ENCODE peak calls at places on chromosomes 13 and 19, in ten cellular contexts. One of them, this sample, is unnamed.

GRCh38 chr19:46736544-46737274 is 9.1 kb upstream of the FKRP start:
- DNase-seq in SK-N-SH: no peak
- DNase-seq in GM10248: no peak
- DNase-seq in PC-9: peak
- DNase-seq in neural progenitor cell: peak
- DNase-seq in psoas muscle: peak
- DNase-seq in brain microvascular endothelial cell: no peak
- DNase-seq in AG04450: no peak
- DNase-seq in pancreas: no peak
- DNase-seq in vagina: no peak
- DNase-seq in this sample: no peak

GRCh38 chr13:97205971-97206370 is 16.2 kb upstream of the MBNL2 start:
- DNase-seq in SK-N-SH: no peak
- DNase-seq in GM10248: no peak
- DNase-seq in PC-9: no peak
- DNase-seq in neural progenitor cell: no peak
- DNase-seq in psoas muscle: no peak
- DNase-seq in brain microvascular endothelial cell: peak
- DNase-seq in AG04450: no peak
- DNase-seq in pancreas: no peak
- DNase-seq in vagina: no peak
- DNase-seq in this sample: no peak

GRCh38 chr19:34230833-34231232 is 23.5 kb upstream of the GARRE1 start:
- DNase-seq in SK-N-SH: no peak
- DNase-seq in GM10248: no peak
- DNase-seq in PC-9: no peak
- DNase-seq in neural progenitor cell: no peak
- DNase-seq in psoas muscle: no peak
- DNase-seq in brain microvascular endothelial cell: no peak
- DNase-seq in AG04450: no peak
- DNase-seq in pancreas: no peak
- DNase-seq in vagina: no peak
- DNase-seq in this sample: no peak

GRCh38 chr19:52734340-52734892 is 428 bp downstream of the ZNF611 start:
- DNase-seq in SK-N-SH: peak
- DNase-seq in GM10248: peak
- DNase-seq in PC-9: no peak
- DNase-seq in neural progenitor cell: peak
- DNase-seq in psoas muscle: peak
- DNase-seq in brain microvascular endothelial cell: peak
- DNase-seq in AG04450: no peak
- DNase-seq in pancreas: peak
- DNase-seq in vagina: no peak
- DNase-seq in this sample: peak

GRCh38 chr13:72677431-72677830 is 50.0 kb downstream of the MZT1 start:
- DNase-seq in SK-N-SH: peak
- DNase-seq in GM10248: no peak
- DNase-seq in PC-9: no peak
- DNase-seq in neural progenitor cell: no peak
- DNase-seq in psoas muscle: no peak
- DNase-seq in brain microvascular endothelial cell: peak
- DNase-seq in AG04450: no peak
- DNase-seq in pancreas: no peak
- DNase-seq in vagina: no peak
- DNase-seq in this sample: no peak

GRCh38 chr13:70189981-70190380 is 81.7 kb upstream of the KLHL1 start:
- DNase-seq in SK-N-SH: no peak
- DNase-seq in GM10248: no peak
- DNase-seq in PC-9: no peak
- DNase-seq in neural progenitor cell: peak
- DNase-seq in psoas muscle: no peak
- DNase-seq in brain microvascular endothelial cell: no peak
- DNase-seq in AG04450: no peak
- DNase-seq in pancreas: no peak
- DNase-seq in vagina: no peak
- DNase-seq in this sample: no peak

GRCh38 chr19:18379803-18380747 is 5.9 kb upstream of the GDF15 start:
- DNase-seq in SK-N-SH: no peak
- DNase-seq in GM10248: no peak
- DNase-seq in PC-9: peak
- DNase-seq in neural progenitor cell: no peak
- DNase-seq in psoas muscle: peak
- DNase-seq in brain microvascular endothelial cell: peak
- DNase-seq in AG04450: peak
- DNase-seq in pancreas: peak
- DNase-seq in vagina: peak
- DNase-seq in this sample: no peak

GRCh38 chr19:5269279-5269678 is 71.3 kb downstream of the PTPRS start:
- DNase-seq in SK-N-SH: no peak
- DNase-seq in GM10248: no peak
- DNase-seq in PC-9: no peak
- DNase-seq in neural progenitor cell: no peak
- DNase-seq in psoas muscle: peak
- DNase-seq in brain microvascular endothelial cell: no peak
- DNase-seq in AG04450: no peak
- DNase-seq in pancreas: no peak
- DNase-seq in vagina: no peak
- DNase-seq in this sample: no peak

GRCh38 chr19:49921871-49922755 is 6.9 kb upstream of the ATF5 start:
- DNase-seq in SK-N-SH: no peak
- DNase-seq in GM10248: no peak
- DNase-seq in PC-9: no peak
- DNase-seq in neural progenitor cell: no peak
- DNase-seq in psoas muscle: peak
- DNase-seq in brain microvascular endothelial cell: peak
- DNase-seq in AG04450: peak
- DNase-seq in pancreas: no peak
- DNase-seq in vagina: no peak
- DNase-seq in this sample: no peak

GRCh38 chr13:27607125-27607524 is 13.2 kb downstream of the LNX2 start:
- DNase-seq in SK-N-SH: no peak
- DNase-seq in GM10248: no peak
- DNase-seq in PC-9: peak
- DNase-seq in neural progenitor cell: no peak
- DNase-seq in psoas muscle: no peak
- DNase-seq in brain microvascular endothelial cell: peak
- DNase-seq in AG04450: peak
- DNase-seq in pancreas: no peak
- DNase-seq in vagina: no peak
- DNase-seq in this sample: no peak

GRCh38 chr19:1649706-1650626 is 2.4 kb downstream of the TCF3 start:
- DNase-seq in SK-N-SH: no peak
- DNase-seq in GM10248: no peak
- DNase-seq in PC-9: no peak
- DNase-seq in neural progenitor cell: no peak
- DNase-seq in psoas muscle: no peak
- DNase-seq in brain microvascular endothelial cell: no peak
- DNase-seq in AG04450: no peak
- DNase-seq in pancreas: no peak
- DNase-seq in vagina: no peak
- DNase-seq in this sample: no peak

GRCh38 chr19:1651061-1651547 is 1.3 kb downstream of the TCF3 start:
- DNase-seq in SK-N-SH: peak
- DNase-seq in GM10248: peak
- DNase-seq in PC-9: no peak
- DNase-seq in neural progenitor cell: peak
- DNase-seq in psoas muscle: no peak
- DNase-seq in brain microvascular endothelial cell: no peak
- DNase-seq in AG04450: no peak
- DNase-seq in pancreas: no peak
- DNase-seq in vagina: no peak
- DNase-seq in this sample: peak

GRCh38 chr19:1651548-1652394 is 644 bp downstream of the TCF3 start:
- DNase-seq in SK-N-SH: peak
- DNase-seq in GM10248: no peak
- DNase-seq in PC-9: no peak
- DNase-seq in neural progenitor cell: peak
- DNase-seq in psoas muscle: peak
- DNase-seq in brain microvascular endothelial cell: no peak
- DNase-seq in AG04450: no peak
- DNase-seq in pancreas: peak
- DNase-seq in vagina: no peak
- DNase-seq in this sample: no peak

GRCh38 chr19:1648926-1649541 is 3.4 kb downstream of the TCF3 start:
- DNase-seq in SK-N-SH: no peak
- DNase-seq in GM10248: no peak
- DNase-seq in PC-9: no peak
- DNase-seq in neural progenitor cell: no peak
- DNase-seq in psoas muscle: no peak
- DNase-seq in brain microvascular endothelial cell: no peak
- DNase-seq in AG04450: no peak
- DNase-seq in pancreas: no peak
- DNase-seq in vagina: no peak
- DNase-seq in this sample: peak

GRCh38 chr19:1650627-1651009 is 1.8 kb downstream of the TCF3 start:
- DNase-seq in SK-N-SH: peak
- DNase-seq in GM10248: no peak
- DNase-seq in PC-9: no peak
- DNase-seq in neural progenitor cell: peak
- DNase-seq in psoas muscle: no peak
- DNase-seq in brain microvascular endothelial cell: no peak
- DNase-seq in AG04450: no peak
- DNase-seq in pancreas: no peak
- DNase-seq in vagina: no peak
- DNase-seq in this sample: no peak
- TF ChIP-seq CTCF in SK-N-SH: peak
- TF ChIP-seq CTCF in GM10248: no peak
- TF ChIP-seq CTCF in PC-9: no peak
- TF ChIP-seq CTCF in neural progenitor cell: peak
- TF ChIP-seq CTCF in psoas muscle: no peak
- TF ChIP-seq CTCF in brain microvascular endothelial cell: peak
- TF ChIP-seq CTCF in AG04450: peak
- TF ChIP-seq CTCF in pancreas: no peak
- TF ChIP-seq CTCF in vagina: no peak
- TF ChIP-seq CTCF in this sample: no peak

DNA sequence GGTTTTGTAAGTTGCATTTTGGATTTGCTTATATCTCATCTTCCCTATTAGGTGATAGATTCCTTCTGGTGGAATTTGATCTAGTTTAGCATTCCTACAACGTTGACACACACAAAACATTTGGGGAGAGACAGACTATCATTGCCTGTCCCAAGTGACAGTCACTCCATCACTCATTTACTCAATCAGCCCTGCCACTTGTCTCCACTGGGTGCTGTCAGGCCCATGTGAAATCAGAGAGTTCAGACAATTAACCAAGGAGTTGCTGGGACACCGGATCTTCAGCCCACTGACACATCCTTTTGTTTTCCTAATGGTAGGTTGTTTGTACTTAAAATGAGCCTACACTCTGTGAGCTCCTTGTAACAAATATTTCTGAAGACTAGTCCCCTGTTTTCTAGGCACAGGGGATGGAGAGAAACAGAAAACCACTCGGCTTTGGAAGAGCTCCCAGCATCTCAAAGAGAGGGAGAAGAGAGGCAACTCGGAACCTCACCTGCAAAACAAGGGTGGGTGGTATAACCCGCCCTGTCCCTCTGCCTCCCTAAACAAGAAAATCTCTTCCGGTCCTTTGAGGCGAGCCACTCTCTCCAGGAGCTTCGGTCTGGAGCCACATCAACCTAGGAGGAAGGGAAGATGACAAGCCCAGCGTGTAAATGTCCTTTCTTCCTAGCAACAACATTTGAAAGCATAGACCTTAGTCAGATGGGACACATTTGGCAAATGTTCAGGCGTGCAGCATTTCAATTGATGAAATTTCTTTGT is 440.9 kb upstream of the KLF12 start:
- DNase-seq in SK-N-SH: peak
- DNase-seq in GM10248: no peak
- DNase-seq in PC-9: no peak
- DNase-seq in neural progenitor cell: no peak
- DNase-seq in psoas muscle: no peak
- DNase-seq in brain microvascular endothelial cell: no peak
- DNase-seq in AG04450: no peak
- DNase-seq in pancreas: no peak
- DNase-seq in vagina: no peak
- DNase-seq in this sample: no peak
- TF ChIP-seq CTCF in SK-N-SH: no peak
- TF ChIP-seq CTCF in GM10248: no peak
- TF ChIP-seq CTCF in PC-9: no peak
- TF ChIP-seq CTCF in neural progenitor cell: peak
- TF ChIP-seq CTCF in psoas muscle: no peak
- TF ChIP-seq CTCF in brain microvascular endothelial cell: peak
- TF ChIP-seq CTCF in AG04450: no peak
- TF ChIP-seq CTCF in pancreas: no peak
- TF ChIP-seq CTCF in vagina: no peak
- TF ChIP-seq CTCF in this sample: no peak

DNA sequence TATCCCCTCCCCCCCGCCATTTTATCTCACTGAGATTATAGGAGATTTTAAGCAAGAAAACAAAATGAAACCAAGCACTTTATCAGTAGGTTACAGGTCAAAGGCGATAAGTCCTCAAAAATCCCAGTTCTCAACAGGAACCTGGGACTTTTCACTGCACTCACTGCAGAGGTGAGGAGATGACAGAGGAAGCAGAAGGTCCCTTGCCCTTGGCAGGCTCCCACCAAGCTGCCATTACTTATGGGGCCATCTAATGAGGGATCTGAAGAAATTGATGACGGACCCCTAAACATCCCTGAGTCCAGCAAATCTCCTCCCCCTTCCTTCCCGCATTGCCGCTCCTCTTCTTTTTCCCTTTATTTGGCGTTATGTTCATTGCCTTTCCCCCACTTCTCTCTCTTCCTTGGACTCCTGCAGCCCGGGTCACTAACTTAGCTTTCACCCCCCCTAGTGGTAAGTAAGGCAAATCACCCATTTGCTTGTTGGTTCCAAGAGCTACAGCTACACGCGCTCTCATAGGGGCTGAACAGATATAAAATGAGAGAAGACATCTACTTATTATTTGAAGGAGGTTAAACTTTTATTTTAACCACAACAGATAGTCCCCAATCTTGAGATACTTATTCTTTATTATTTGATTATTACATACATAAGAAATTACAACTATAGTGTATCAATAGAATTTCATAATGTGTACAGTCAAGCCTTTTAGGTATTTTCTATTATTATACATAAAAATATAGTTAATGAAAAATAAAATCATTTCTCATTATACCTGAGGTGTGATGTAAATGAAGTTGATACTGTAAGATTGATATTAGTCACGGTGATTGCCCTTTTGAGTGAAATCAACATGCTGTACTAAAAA is 52.0 kb upstream of the ARGLU1 start:
- DNase-seq in SK-N-SH: peak
- DNase-seq in GM10248: peak
- DNase-seq in PC-9: peak
- DNase-seq in neural progenitor cell: peak
- DNase-seq in psoas muscle: no peak
- DNase-seq in brain microvascular endothelial cell: peak
- DNase-seq in AG04450: peak
- DNase-seq in pancreas: peak
- DNase-seq in vagina: peak
- DNase-seq in this sample: peak
- TF ChIP-seq CTCF in SK-N-SH: peak
- TF ChIP-seq CTCF in GM10248: peak
- TF ChIP-seq CTCF in PC-9: peak
- TF ChIP-seq CTCF in neural progenitor cell: peak
- TF ChIP-seq CTCF in psoas muscle: peak
- TF ChIP-seq CTCF in brain microvascular endothelial cell: peak
- TF ChIP-seq CTCF in AG04450: peak
- TF ChIP-seq CTCF in pancreas: peak
- TF ChIP-seq CTCF in vagina: peak
- TF ChIP-seq CTCF in this sample: peak

GRCh38 chr13:94854688-94855087 is 142.3 kb upstream of the SOX21 start:
- DNase-seq in SK-N-SH: no peak
- DNase-seq in GM10248: no peak
- DNase-seq in PC-9: no peak
- DNase-seq in neural progenitor cell: no peak
- DNase-seq in psoas muscle: no peak
- DNase-seq in brain microvascular endothelial cell: no peak
- DNase-seq in AG04450: no peak
- DNase-seq in pancreas: no peak
- DNase-seq in vagina: no peak
- DNase-seq in this sample: no peak
- TF ChIP-seq CTCF in SK-N-SH: no peak
- TF ChIP-seq CTCF in GM10248: no peak
- TF ChIP-seq CTCF in PC-9: no peak
- TF ChIP-seq CTCF in neural progenitor cell: no peak
- TF ChIP-seq CTCF in psoas muscle: no peak
- TF ChIP-seq CTCF in brain microvascular endothelial cell: no peak
- TF ChIP-seq CTCF in AG04450: no peak
- TF ChIP-seq CTCF in pancreas: no peak
- TF ChIP-seq CTCF in vagina: no peak
- TF ChIP-seq CTCF in this sample: no peak

This sample was measured in GM13977.